ENCODE peak calls at places on chromosomes 5 and 9, in five cellular contexts. S, K, D, X and A are unnamed samples.

GRCh38 chr5:115686692-115687054 is 60.8 kb upstream of the TMED7 start:
- DNase-seq in S (peak), K (no peak), D (no peak), X (no peak), A (no peak)

GRCh38 chr5:976849-977751 is 31.5 kb upstream of the NKD2 start:
- DNase-seq in S (no peak), K (no peak), D (no peak), X (no peak), A (no peak)

GRCh38 chr5:101455048-101455447 is 552.0 kb upstream of the ST8SIA4 start:
- DNase-seq in S (no peak), K (no peak), D (no peak), X (no peak), A (no peak)

GRCh38 chr5:141816598-141817399 is 61.4 kb downstream of the PCDH1 start:
- DNase-seq in S (no peak), K (peak), D (no peak), X (no peak), A (no peak)

GRCh38 chr5:103849934-103850333 is 287.3 kb upstream of the NUDT12 start:
- DNase-seq in S (peak), K (peak), D (no peak), X (no peak), A (no peak)

GRCh38 chr5:132751971-132752580 is 4.8 kb downstream of the CCNI2 start:
- DNase-seq in S (no peak), K (no peak), D (no peak), X (no peak), A (no peak)

GRCh38 chr9:35665471-35665818 is 450 bp upstream of the ARHGEF39 start:
- DNase-seq in S (no peak), K (no peak), D (no peak), X (no peak), A (no peak)

GRCh38 chr5:157312492-157312891 is 46.6 kb downstream of the CYFIP2 start:
- DNase-seq in S (peak), K (peak), D (peak), X (no peak), A (peak)